ENCODE peak calls at places on chromosomes 2 and 18, in six cellular contexts. One of them, this sample, is unnamed.
A peak's percentile ranks its signal among the peaks of the same experiment; 100 is the strongest.

GRCh38 chr2:240964854-240965295 is 33.5 kb upstream of the SNED1 start:
- DNase-seq in OCI-LY7: no peak
- DNase-seq in mammary epithelial cell: no peak
- DNase-seq in stomach: peak; percentile 13
- DNase-seq in dorsolateral prefrontal cortex: peak; percentile 18
- DNase-seq in heart right ventricle: no peak
- DNase-seq in this sample: no peak

GRCh38 chr18:63683152-63683551 is 19.6 kb upstream of the SERPINB11 start:
- DNase-seq in dorsolateral prefrontal cortex: no peak
- DNase-seq in OCI-LY7: no peak
- DNase-seq in stomach: peak; percentile 34
- DNase-seq in heart right ventricle: no peak
- DNase-seq in mammary epithelial cell: peak; percentile 97
- DNase-seq in this sample: peak; percentile 89

GRCh38 chr2:64888591-64889309 is 100.4 kb upstream of the SLC1A4 start:
- DNase-seq in dorsolateral prefrontal cortex: no peak
- DNase-seq in OCI-LY7: no peak
- DNase-seq in heart right ventricle: no peak
- DNase-seq in stomach: peak; percentile 5
- DNase-seq in mammary epithelial cell: peak; percentile 80
- DNase-seq in this sample: peak; percentile 83

GRCh38 chr18:967037-967576 is 62.4 kb downstream of the ADCYAP1 start:
- DNase-seq in OCI-LY7: no peak
- DNase-seq in dorsolateral prefrontal cortex: no peak
- DNase-seq in stomach: no peak
- DNase-seq in mammary epithelial cell: no peak
- DNase-seq in heart right ventricle: no peak
- DNase-seq in this sample: no peak

GRCh38 chr2:233866479-233866878 is 1.7 kb downstream of the MSL3B start:
- DNase-seq in stomach: no peak
- DNase-seq in OCI-LY7: no peak
- DNase-seq in heart right ventricle: no peak
- DNase-seq in dorsolateral prefrontal cortex: no peak
- DNase-seq in mammary epithelial cell: no peak
- DNase-seq in this sample: no peak

GRCh38 chr18:35466815-35467623 is 30.7 kb downstream of the INO80C start:
- DNase-seq in OCI-LY7: no peak
- DNase-seq in heart right ventricle: no peak
- DNase-seq in stomach: no peak
- DNase-seq in dorsolateral prefrontal cortex: no peak
- DNase-seq in mammary epithelial cell: no peak
- DNase-seq in this sample: no peak

GRCh38 chr2:69177063-69177771 is 164.2 kb downstream of the ANTXR1 start:
- DNase-seq in heart right ventricle: peak; percentile 41
- DNase-seq in mammary epithelial cell: peak; percentile 23
- DNase-seq in stomach: peak; percentile 37
- DNase-seq in dorsolateral prefrontal cortex: no peak
- DNase-seq in OCI-LY7: no peak
- DNase-seq in this sample: no peak

GRCh38 chr2:8456149-8457091 is 225.4 kb upstream of the ID2 start:
- DNase-seq in mammary epithelial cell: no peak
- DNase-seq in stomach: peak; percentile 31
- DNase-seq in OCI-LY7: no peak
- DNase-seq in heart right ventricle: no peak
- DNase-seq in dorsolateral prefrontal cortex: no peak
- DNase-seq in this sample: no peak

GRCh38 chr2:29182920-29183319 is 67.7 kb downstream of the CLIP4 start:
- DNase-seq in mammary epithelial cell: no peak
- DNase-seq in heart right ventricle: no peak
- DNase-seq in dorsolateral prefrontal cortex: no peak
- DNase-seq in OCI-LY7: no peak
- DNase-seq in stomach: no peak
- DNase-seq in this sample: no peak

GRCh38 chr18:62982600-62983251 is 267.4 kb downstream of the PHLPP1 start:
- DNase-seq in stomach: peak; percentile 64
- DNase-seq in heart right ventricle: no peak
- DNase-seq in OCI-LY7: peak; percentile 49
- DNase-seq in dorsolateral prefrontal cortex: peak; percentile 66
- DNase-seq in mammary epithelial cell: peak; percentile 28
- DNase-seq in this sample: peak; percentile 26

GRCh38 chr2:152635635-152636298 is 81.5 kb downstream of the PRPF40A start:
- DNase-seq in heart right ventricle: no peak
- DNase-seq in OCI-LY7: peak; percentile 46
- DNase-seq in dorsolateral prefrontal cortex: peak; percentile 57
- DNase-seq in stomach: peak; percentile 70
- DNase-seq in mammary epithelial cell: peak; percentile 42
- DNase-seq in this sample: peak; percentile 33

GRCh38 chr2:238013806-238014205 is 47.0 kb downstream of the UBE2F start:
- DNase-seq in mammary epithelial cell: no peak
- DNase-seq in heart right ventricle: no peak
- DNase-seq in OCI-LY7: no peak
- DNase-seq in dorsolateral prefrontal cortex: no peak
- DNase-seq in stomach: no peak
- DNase-seq in this sample: no peak

GRCh38 chr2:238016526-238016925 is 44.3 kb upstream of the SCLY start:
- DNase-seq in OCI-LY7: no peak
- DNase-seq in heart right ventricle: no peak
- DNase-seq in dorsolateral prefrontal cortex: no peak
- DNase-seq in mammary epithelial cell: no peak
- DNase-seq in stomach: no peak
- DNase-seq in this sample: no peak

GRCh38 chr2:238019962-238020361 is 40.8 kb upstream of the SCLY start:
- DNase-seq in dorsolateral prefrontal cortex: no peak
- DNase-seq in heart right ventricle: no peak
- DNase-seq in stomach: no peak
- DNase-seq in OCI-LY7: no peak
- DNase-seq in mammary epithelial cell: peak; percentile 52
- DNase-seq in this sample: no peak

GRCh38 chr2:238020816-238021215 is 40.0 kb upstream of the SCLY start:
- DNase-seq in dorsolateral prefrontal cortex: no peak
- DNase-seq in stomach: no peak
- DNase-seq in mammary epithelial cell: no peak
- DNase-seq in OCI-LY7: no peak
- DNase-seq in heart right ventricle: no peak
- DNase-seq in this sample: no peak

DNA sequence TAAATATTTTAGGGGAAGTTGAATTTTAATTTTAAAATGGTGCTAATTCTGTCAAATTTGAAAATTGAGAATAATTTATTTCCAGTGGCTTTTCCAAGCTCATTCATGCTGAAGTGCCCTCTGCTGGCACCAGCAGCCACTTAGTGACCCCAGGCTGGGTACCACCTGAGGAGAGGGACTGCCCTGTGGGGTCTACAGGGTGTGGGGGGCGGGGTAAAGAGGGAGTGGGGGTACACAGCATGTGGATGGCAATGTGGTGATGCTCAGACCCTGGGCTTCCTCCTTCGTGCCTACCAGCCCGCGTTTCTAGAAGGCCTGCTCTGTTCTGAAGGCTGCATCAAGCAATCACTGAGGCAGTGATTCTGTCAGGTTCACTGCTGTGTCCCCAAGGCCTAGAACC is 45.1 kb upstream of the SCLY start:
- DNase-seq in mammary epithelial cell: no peak
- DNase-seq in OCI-LY7: peak; percentile 13
- DNase-seq in stomach: no peak
- DNase-seq in heart right ventricle: no peak
- DNase-seq in dorsolateral prefrontal cortex: no peak
- DNase-seq in this sample: no peak
- TF ChIP-seq CTCF in mammary epithelial cell: peak; percentile 4
- TF ChIP-seq CTCF in OCI-LY7: peak; percentile 65
- TF ChIP-seq CTCF in stomach: no peak
- TF ChIP-seq CTCF in heart right ventricle: no peak
- TF ChIP-seq CTCF in dorsolateral prefrontal cortex: peak; percentile 26
- TF ChIP-seq CTCF in this sample: no peak

GRCh38 chr2:224776795-224777562 is 60.8 kb upstream of the CCDC195 start:
- DNase-seq in heart right ventricle: no peak
- DNase-seq in OCI-LY7: no peak
- DNase-seq in dorsolateral prefrontal cortex: no peak
- DNase-seq in stomach: no peak
- DNase-seq in mammary epithelial cell: no peak
- DNase-seq in this sample: no peak
- H3K27ac ChIP-seq in heart right ventricle: no peak overlapping the region
- H3K27ac ChIP-seq in OCI-LY7: no peak overlapping the region
- H3K27ac ChIP-seq in dorsolateral prefrontal cortex: no peak overlapping the region
- H3K27ac ChIP-seq in stomach: no peak overlapping the region
- H3K27ac ChIP-seq in mammary epithelial cell: no peak overlapping the region
- H3K27ac ChIP-seq in this sample: no peak overlapping the region

GRCh38 chr2:105748564-105748963 is 3.9 kb downstream of the NCK2 start:
- DNase-seq in OCI-LY7: no peak
- DNase-seq in heart right ventricle: no peak
- DNase-seq in dorsolateral prefrontal cortex: no peak
- DNase-seq in mammary epithelial cell: peak; percentile 51
- DNase-seq in stomach: no peak
- DNase-seq in this sample: no peak
- TF ChIP-seq CTCF in OCI-LY7: no peak
- TF ChIP-seq CTCF in heart right ventricle: no peak
- TF ChIP-seq CTCF in dorsolateral prefrontal cortex: no peak
- TF ChIP-seq CTCF in mammary epithelial cell: peak; percentile 40
- TF ChIP-seq CTCF in stomach: no peak
- TF ChIP-seq CTCF in this sample: no peak

DNA sequence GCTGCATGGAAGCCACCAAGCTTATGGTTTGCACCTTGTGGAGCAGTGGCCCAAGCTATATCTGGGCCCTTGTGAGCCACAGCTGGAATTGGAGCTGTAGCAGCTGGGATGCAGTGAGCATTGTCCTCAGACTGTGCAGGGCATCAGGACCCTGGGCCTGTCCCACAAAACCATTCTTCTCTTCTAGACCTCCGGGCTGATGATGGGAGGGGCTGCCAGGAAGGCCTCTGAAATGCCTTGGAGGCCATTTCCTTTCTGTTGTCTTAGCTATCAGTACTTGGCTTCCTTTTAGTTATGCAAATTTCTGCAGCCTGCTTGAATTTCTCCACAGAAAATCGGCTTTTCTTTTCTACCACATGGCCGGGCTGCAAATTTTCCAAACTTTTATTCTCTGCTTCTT is 46.4 kb upstream of the CSRNP3 start:
- DNase-seq in dorsolateral prefrontal cortex: no peak
- DNase-seq in mammary epithelial cell: no peak
- DNase-seq in stomach: no peak
- DNase-seq in heart right ventricle: no peak
- DNase-seq in OCI-LY7: no peak
- DNase-seq in this sample: no peak
- H3K27ac ChIP-seq in dorsolateral prefrontal cortex: no peak overlapping the region
- H3K27ac ChIP-seq in mammary epithelial cell: no peak overlapping the region
- H3K27ac ChIP-seq in stomach: no peak overlapping the region
- H3K27ac ChIP-seq in heart right ventricle: no peak overlapping the region
- H3K27ac ChIP-seq in OCI-LY7: no peak overlapping the region
- H3K27ac ChIP-seq in this sample: no peak overlapping the region

DNA sequence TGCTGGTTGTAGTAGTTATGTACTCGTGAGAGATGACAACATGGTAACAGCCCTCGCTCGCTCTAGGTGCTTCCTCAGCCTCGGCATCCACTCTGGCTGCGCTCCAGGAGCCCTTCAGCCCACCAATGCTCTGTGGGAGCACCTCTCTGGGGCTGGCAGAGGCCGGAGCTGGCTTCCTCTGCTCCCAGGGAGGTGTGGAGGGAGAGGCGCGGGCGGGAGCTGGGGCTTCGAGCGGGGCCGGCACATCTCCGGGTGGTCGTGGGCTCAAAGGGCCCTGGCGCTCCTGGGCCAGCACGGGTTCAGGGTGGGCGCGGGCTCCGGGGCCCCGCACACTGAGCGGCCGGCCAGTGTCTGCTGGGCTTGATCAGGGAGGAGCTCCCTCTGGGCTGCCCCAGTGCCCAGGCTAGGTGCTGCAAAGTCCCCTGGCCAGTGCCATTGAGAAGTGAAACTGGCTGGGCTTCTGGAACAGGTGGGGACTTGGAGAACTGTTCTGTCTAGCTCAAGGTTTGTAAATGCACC is 1012.1 kb downstream of the CNTNAP5 start:
- DNase-seq in mammary epithelial cell: no peak
- DNase-seq in stomach: no peak
- DNase-seq in dorsolateral prefrontal cortex: no peak
- DNase-seq in heart right ventricle: no peak
- DNase-seq in OCI-LY7: no peak
- DNase-seq in this sample: no peak
- TF ChIP-seq CTCF in mammary epithelial cell: no peak
- TF ChIP-seq CTCF in stomach: no peak
- TF ChIP-seq CTCF in dorsolateral prefrontal cortex: no peak
- TF ChIP-seq CTCF in heart right ventricle: no peak
- TF ChIP-seq CTCF in OCI-LY7: no peak
- TF ChIP-seq CTCF in this sample: no peak

GRCh38 chr2:205494856-205495255 is 187.4 kb upstream of the NRP2 start:
- DNase-seq in mammary epithelial cell: no peak
- DNase-seq in stomach: no peak
- DNase-seq in heart right ventricle: no peak
- DNase-seq in OCI-LY7: no peak
- DNase-seq in dorsolateral prefrontal cortex: no peak
- DNase-seq in this sample: no peak
- H3K27ac ChIP-seq in mammary epithelial cell: no peak overlapping the region
- H3K27ac ChIP-seq in stomach: no peak overlapping the region
- H3K27ac ChIP-seq in heart right ventricle: no peak overlapping the region
- H3K27ac ChIP-seq in OCI-LY7: no peak overlapping the region
- H3K27ac ChIP-seq in dorsolateral prefrontal cortex: no peak overlapping the region
- H3K27ac ChIP-seq in this sample: no peak overlapping the region

GRCh38 chr2:274503-274902 is 9.8 kb downstream of the ACP1 start:
- DNase-seq in dorsolateral prefrontal cortex: no peak
- DNase-seq in heart right ventricle: no peak
- DNase-seq in mammary epithelial cell: peak; percentile 16
- DNase-seq in OCI-LY7: no peak
- DNase-seq in stomach: no peak
- DNase-seq in this sample: no peak
- TF ChIP-seq CTCF in dorsolateral prefrontal cortex: no peak
- TF ChIP-seq CTCF in heart right ventricle: no peak
- TF ChIP-seq CTCF in mammary epithelial cell: peak; percentile 19
- TF ChIP-seq CTCF in OCI-LY7: peak; percentile 56
- TF ChIP-seq CTCF in stomach: no peak
- TF ChIP-seq CTCF in this sample: no peak

DNA sequence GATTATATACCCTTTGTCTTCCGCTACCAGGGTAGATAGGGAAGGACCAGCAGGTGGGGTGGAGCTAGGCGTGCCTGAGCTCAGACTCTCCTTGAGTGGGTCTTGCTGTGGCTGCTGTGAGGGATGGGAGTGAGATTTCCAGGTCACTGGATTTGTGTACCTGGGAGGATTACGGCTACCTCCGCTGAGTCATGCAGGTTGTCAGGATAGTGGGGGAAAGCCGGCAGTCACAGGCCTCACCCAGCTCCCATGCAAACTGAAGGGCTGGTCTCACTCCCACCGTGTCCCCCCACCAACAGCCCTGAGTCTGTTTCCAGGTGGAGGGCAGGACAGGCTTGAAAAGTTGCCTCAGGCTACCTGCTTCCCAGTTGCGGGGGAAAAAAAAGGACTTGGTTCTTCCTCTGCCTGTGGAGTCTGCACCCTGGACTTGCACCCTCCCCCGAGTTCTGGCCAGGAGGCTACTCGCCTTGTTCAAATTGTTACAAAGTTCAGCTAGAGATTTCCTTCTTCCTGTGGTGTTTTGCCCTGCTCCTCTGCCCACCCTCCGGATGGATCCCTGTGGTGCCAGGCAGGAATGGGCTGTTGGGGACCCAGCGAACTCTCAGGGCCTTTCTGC is 268.3 kb downstream of the VAPA start:
- DNase-seq in OCI-LY7: no peak
- DNase-seq in dorsolateral prefrontal cortex: no peak
- DNase-seq in mammary epithelial cell: no peak
- DNase-seq in stomach: no peak
- DNase-seq in heart right ventricle: no peak
- DNase-seq in this sample: no peak
- H3K27ac ChIP-seq in OCI-LY7: no peak overlapping the region
- H3K27ac ChIP-seq in dorsolateral prefrontal cortex: no peak overlapping the region
- H3K27ac ChIP-seq in mammary epithelial cell: no peak overlapping the region
- H3K27ac ChIP-seq in stomach: no peak overlapping the region
- H3K27ac ChIP-seq in heart right ventricle: no peak overlapping the region
- H3K27ac ChIP-seq in this sample: no peak overlapping the region